ENCODE peak calls at places on chromosome 5, in five cellular contexts. N is naive thymus-derived CD4-positive, alpha-beta T cell; C is WTC11; L is T-cell; R is stimulated activated CD8-positive, alpha-beta memory T cell treated with anti-CD3 and anti-CD28 coated beads, Interleukin-15, amount 100 ng/mL, for 24 hours. U is an unnamed sample.

GRCh38 chr5:89065919-89066318 is 182.9 kb upstream of the MEF2C start:
- DNase-seq in N (no peak), C (no peak), L (no peak), R (no peak), U (no peak)

GRCh38 chr5:176573564-176574296 is 24.6 kb downstream of the CDHR2 start:
- DNase-seq in N (peak), C (peak), L (peak), R (peak), U (no peak)

GRCh38 chr5:153543288-153543687 is 52.8 kb downstream of the GRIA1 start:
- DNase-seq in N (no peak), C (no peak), L (no peak), R (no peak), U (no peak)

GRCh38 chr5:132025403-132025971 is 14.0 kb upstream of the ACSL6 start:
- DNase-seq in N (no peak), C (no peak), L (peak), R (no peak), U (no peak)

GRCh38 chr5:139557811-139558210 is 3.3 kb upstream of the UBE2D2 start:
- DNase-seq in N (no peak), C (no peak), L (no peak), R (no peak), U (no peak)

GRCh38 chr5:93654676-93655075 is 71.7 kb downstream of the NR2F1 start:
- DNase-seq in N (no peak), C (no peak), L (no peak), R (no peak), U (no peak)

GRCh38 chr5:143200781-143201398 is 202.6 kb downstream of the NR3C1 start:
- DNase-seq in N (no peak), C (no peak), L (no peak), R (no peak), U (peak)

GRCh38 chr5:109053995-109054417 is 306.3 kb downstream of the FER start:
- DNase-seq in N (no peak), C (no peak), L (no peak), R (no peak), U (peak)

GRCh38 chr5:114360816-114361723 is 800 bp upstream of the KCNN2 start:
- DNase-seq in N (no peak), C (peak), L (no peak), R (no peak), U (no peak)

GRCh38 chr5:142175039-142175438 is 66.5 kb downstream of the NDFIP1 start:
- DNase-seq in N (no peak), C (peak), L (no peak), R (no peak), U (no peak)

GRCh38 chr5:8081179-8081578 is 212.2 kb downstream of the MTRR start:
- DNase-seq in N (no peak), C (no peak), L (no peak), R (no peak), U (no peak)

GRCh38 chr5:62431735-62432617 is 19.4 kb downstream of the IPO11 start:
- DNase-seq in N (no peak), C (no peak), L (no peak), R (no peak), U (no peak)

GRCh38 chr5:35159370-35159742 is 70.9 kb downstream of the PRLR start:
- DNase-seq in N (no peak), C (peak), L (no peak), R (no peak), U (no peak)

GRCh38 chr5:137619191-137619870 is 116.6 kb downstream of the KLHL3 start:
- DNase-seq in N (no peak), C (no peak), L (no peak), R (no peak), U (peak)

GRCh38 chr5:179212870-179213269 is 132.4 kb downstream of the ADAMTS2 start:
- DNase-seq in N (no peak), C (no peak), L (no peak), R (no peak), U (no peak)

U was measured in skeletal muscle cell.